ENCODE peak calls at places on chromosome 19, in ten cellular contexts. I is thoracic aorta; V is stromal cell of bone marrow; R is aorta; L is pancreas; B is NCI-H1092; E is activated CD4-positive, alpha-beta T cell treated with anti-CD3 and anti-CD28 coated beads, Interleukin-2, amount 50 U/mL, for 1 hour; P is T-helper 17 cell; G is EH; F is C1 segment of cervical spinal cord. H is an unnamed sample.

GRCh38 chr19:17205237-17206140 is 9.7 kb upstream of the USE1 start:
- DNase-seq in P (peak; percentile 34), R (no peak), I (no peak), E (peak; percentile 72), B (peak; percentile 56), V (no peak), G (peak; percentile 45), L (peak; percentile 55), F (no peak), H (no peak)

GRCh38 chr19:51478381-51479285 is at the start of gene CEACAM18:
- DNase-seq in G (no peak), V (no peak), F (no peak), E (no peak), L (no peak), P (no peak), I (no peak), B (no peak), R (no peak), H (no peak)

GRCh38 chr19:18379803-18380747 is 5.9 kb upstream of the GDF15 start:
- DNase-seq in R (peak; percentile 93), I (peak; percentile 86), P (no peak), F (no peak), V (peak; percentile 86), G (peak; percentile 90), B (no peak), E (no peak), L (peak; percentile 91), H (peak; percentile 94)

GRCh38 chr19:13006431-13007281 is 11.4 kb downstream of the NFIX start:
- DNase-seq in V (no peak), B (no peak), E (no peak), G (no peak), P (no peak), R (peak; percentile 71), F (no peak), I (no peak), L (no peak), H (no peak)

GRCh38 chr19:1445932-1446712 is 3.8 kb upstream of the APC2 start:
- DNase-seq in L (peak; percentile 13), I (no peak), V (no peak), B (peak; percentile 54), E (no peak), F (peak; percentile 31), P (no peak), G (no peak), R (no peak), H (no peak)

GRCh38 chr19:48963371-48964204 is 1.5 kb upstream of the FTL start:
- DNase-seq in L (peak; percentile 82), E (peak; percentile 37), R (peak; percentile 89), P (peak; percentile 39), I (peak; percentile 33), F (peak; percentile 53), G (peak; percentile 79), V (no peak), B (no peak), H (peak; percentile 84)

GRCh38 chr19:5108866-5109265 is 140.0 kb downstream of the KDM4B start:
- DNase-seq in B (no peak), V (no peak), F (no peak), I (no peak), E (no peak), L (no peak), R (no peak), P (no peak), G (no peak), H (no peak)

GRCh38 chr19:13190781-13191540 is 40.8 kb downstream of the IER2 start:
- DNase-seq in I (no peak), G (no peak), P (no peak), F (no peak), E (no peak), L (no peak), V (no peak), B (no peak), R (no peak), H (no peak)

GRCh38 chr19:6062274-6062673 is 48.0 kb downstream of the RFX2 start:
- DNase-seq in B (no peak), I (peak; percentile 52), E (peak; percentile 35), L (peak; percentile 41), V (no peak), R (peak; percentile 86), P (peak; percentile 33), F (no peak), G (no peak), H (peak; percentile 67)

GRCh38 chr19:3336680-3337523 is 29.5 kb upstream of the NFIC start:
- DNase-seq in R (peak; percentile 93), G (peak; percentile 73), F (peak; percentile 77), E (no peak), I (peak; percentile 70), L (peak; percentile 97), P (no peak), B (peak; percentile 78), V (no peak), H (peak; percentile 92)

GRCh38 chr19:16330368-16330801 is 5.8 kb downstream of the KLF2 start:
- DNase-seq in P (peak; percentile 84), R (peak; percentile 84), L (peak; percentile 43), G (peak; percentile 86), F (no peak), B (no peak), E (peak; percentile 94), I (peak; percentile 77), V (no peak), H (peak; percentile 82)

GRCh38 chr19:13884726-13885591 is 8.0 kb downstream of the NANOS3 start:
- DNase-seq in I (no peak), E (no peak), L (peak; percentile 91), R (no peak), P (no peak), G (no peak), V (no peak), B (no peak), F (no peak), H (no peak)

GRCh38 chr19:10643968-10644290 is 10.2 kb upstream of the ILF3 start:
- DNase-seq in G (no peak), V (no peak), I (no peak), R (no peak), B (no peak), E (no peak), F (no peak), L (no peak), P (no peak), H (no peak)

GRCh38 chr19:10769533-10770491 is 51.9 kb downstream of the DNM2 start:
- DNase-seq in L (peak; percentile 72), E (no peak), G (peak; percentile 50), V (no peak), F (peak; percentile 64), P (no peak), I (no peak), B (no peak), R (no peak), H (no peak)

GRCh38 chr19:55247621-55248099 is 11.2 kb downstream of the PPP6R1 start:
- DNase-seq in F (no peak), G (peak; percentile 65), L (no peak), B (no peak), R (peak; percentile 56), P (no peak), E (no peak), V (no peak), I (no peak), H (peak; percentile 65)

GRCh38 chr19:17737690-17738153 is 13.6 kb upstream of the FCHO1 start:
- DNase-seq in V (no peak), E (no peak), L (no peak), F (no peak), R (no peak), P (no peak), I (no peak), B (no peak), G (no peak), H (no peak)

GRCh38 chr19:31707206-31707605 is 358.0 kb upstream of the TSHZ3 start:
- DNase-seq in L (no peak), V (no peak), P (no peak), B (no peak), E (no peak), F (no peak), G (no peak), I (no peak), R (no peak), H (no peak)

GRCh38 chr19:10517760-10518443 is 655 bp upstream of the S1PR5 start:
- DNase-seq in B (no peak), E (no peak), I (no peak), L (no peak), R (peak; percentile 66), V (no peak), F (no peak), G (peak; percentile 67), P (no peak), H (peak; percentile 54)

GRCh38 chr19:31144069-31144468 is 205.2 kb downstream of the TSHZ3 start:
- DNase-seq in V (no peak), F (no peak), E (no peak), G (no peak), P (no peak), B (no peak), I (no peak), L (no peak), R (no peak), H (no peak)

GRCh38 chr19:11964496-11964857 is 363 bp upstream of the ZNF763 start:
- DNase-seq in V (no peak), I (no peak), G (no peak), F (no peak), P (no peak), L (no peak), B (peak; percentile 36), E (peak; percentile 8), R (peak; percentile 73), H (no peak)

GRCh38 chr19:16862826-16863405 is 25.9 kb upstream of the F2RL3 start:
- DNase-seq in B (no peak), I (no peak), R (no peak), G (no peak), E (no peak), F (no peak), L (no peak), V (no peak), P (no peak), H (no peak)

GRCh38 chr19:17796013-17796837 is 1.3 kb downstream of the B3GNT3 start:
- DNase-seq in G (no peak), B (no peak), R (no peak), F (no peak), E (no peak), L (peak; percentile 41), I (no peak), P (no peak), V (no peak), H (peak; percentile 85)

GRCh38 chr19:55766466-55766865 is 2.5 kb upstream of the RFPL4AL1 start:
- DNase-seq in R (no peak), V (no peak), I (no peak), P (no peak), F (no peak), G (no peak), L (no peak), E (no peak), B (no peak), H (no peak)

GRCh38 chr19:17286263-17286662 is 4.6 kb downstream of the ANKLE1 start:
- DNase-seq in G (no peak), V (no peak), F (no peak), R (no peak), I (no peak), P (no peak), B (no peak), E (no peak), L (no peak), H (no peak)

GRCh38 chr19:4597975-4598671 is 38.6 kb upstream of the SEMA6B start:
- DNase-seq in I (no peak), F (no peak), B (no peak), G (peak; percentile 51), L (no peak), E (peak; percentile 45), V (no peak), P (peak; percentile 27), R (peak; percentile 61), H (no peak)

GRCh38 chr19:48218964-48219363 is 36.7 kb downstream of the CARD8 start:
- DNase-seq in P (no peak), B (no peak), F (no peak), R (no peak), G (peak; percentile 15), V (no peak), I (no peak), L (no peak), E (no peak), H (no peak)

GRCh38 chr19:294341-294818 is 3.2 kb upstream of the PLPP2 start:
- DNase-seq in F (no peak), I (no peak), E (no peak), L (no peak), P (no peak), B (no peak), V (no peak), G (peak; percentile 42), R (no peak), H (no peak)

GRCh38 chr19:15294591-15294990 is 37.7 kb downstream of the BRD4 start:
- DNase-seq in B (no peak), L (no peak), E (no peak), V (no peak), G (peak; percentile 52), I (no peak), R (no peak), P (no peak), F (no peak), H (no peak)

H was measured in ureter.